ENCODE peak calls at places on chromosome 14, in four cellular contexts. L is GM12878, W is H1, Y is HepG2. X is an unnamed sample.

GRCh38 chr14:35818346-35819115 is 7.6 kb upstream of the BRMS1L start:
- DNase-seq in L (no peak), W (no peak), Y (peak; percentile 86), X (peak; percentile 72)

GRCh38 chr14:26199599-26200370 is 398.0 kb downstream of the NOVA1 start:
- DNase-seq in L (no peak), W (no peak), Y (no peak), X (no peak)

GRCh38 chr14:84963518-84963917 is 566.4 kb upstream of the FLRT2 start:
- DNase-seq in L (no peak), W (no peak), Y (no peak), X (no peak)

GRCh38 chr14:95500201-95500681 is 16.2 kb downstream of the SYNE3 start:
- DNase-seq in L (no peak), W (no peak), Y (peak; percentile 26), X (no peak)

GRCh38 chr14:21068521-21069387 is 1.4 kb upstream of the ARHGEF40 start:
- DNase-seq in L (no peak), W (no peak), Y (peak; percentile 84), X (peak; percentile 57)

GRCh38 chr14:69288001-69288771 is 28.2 kb downstream of the GALNT16 start:
- DNase-seq in L (no peak), W (no peak), Y (peak; percentile 23), X (peak; percentile 59)

GRCh38 chr14:77094672-77095284 is 3.3 kb upstream of the CIPC start:
- DNase-seq in L (no peak), W (peak; percentile 75), Y (peak; percentile 63), X (peak; percentile 43)

GRCh38 chr14:101374373-101375338 is 186.6 kb upstream of the DIO3 start:
- DNase-seq in L (no peak), W (no peak), Y (no peak), X (no peak)

GRCh38 chr14:105220699-105221597 is 27.4 kb upstream of the BTBD6 start:
- DNase-seq in L (no peak), W (no peak), Y (no peak), X (no peak)

GRCh38 chr14:23365353-23366162 is 586 bp upstream of the EFS start:
- DNase-seq in L (no peak), W (no peak), Y (no peak), X (peak; percentile 83)

GRCh38 chr14:105913221-105913620 is 386.8 kb downstream of the TMEM121 start:
- DNase-seq in L (no peak), W (no peak), Y (no peak), X (no peak)

GRCh38 chr14:74673768-74674167 is 39.1 kb downstream of the AREL1 start:
- DNase-seq in L (no peak), W (no peak), Y (no peak), X (no peak)

GRCh38 chr14:98297567-98297966 is 974.4 kb downstream of the BCL11B start:
- DNase-seq in L (no peak), W (no peak), Y (no peak), X (no peak)
- TF ChIP-seq JUND in L (no peak), W (no peak), Y (no peak), X (no peak)

DNA sequence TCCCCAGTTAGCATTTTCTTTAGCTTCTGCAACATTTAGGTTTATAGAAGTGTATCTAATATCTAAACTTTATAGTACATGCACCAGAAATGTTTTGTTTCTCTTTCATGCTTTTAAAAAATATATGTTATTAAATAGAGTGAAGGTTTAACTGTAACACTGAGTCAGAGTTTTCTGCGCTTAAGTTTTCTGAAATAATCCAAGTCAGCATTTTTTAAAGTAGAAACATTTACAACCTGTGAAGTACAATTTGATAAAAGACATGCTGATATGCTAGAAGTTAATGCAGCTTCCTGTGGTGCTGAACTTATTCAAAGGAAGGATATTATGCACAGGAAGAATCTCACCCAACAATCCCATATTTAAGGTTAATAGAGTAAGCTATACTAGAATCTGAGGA is 1096.8 kb downstream of the LRFN5 start:
- DNase-seq in L (no peak), W (no peak), Y (no peak), X (no peak)
- TF ChIP-seq JUND in L (no peak), W (no peak), Y (no peak), X (no peak)

DNA sequence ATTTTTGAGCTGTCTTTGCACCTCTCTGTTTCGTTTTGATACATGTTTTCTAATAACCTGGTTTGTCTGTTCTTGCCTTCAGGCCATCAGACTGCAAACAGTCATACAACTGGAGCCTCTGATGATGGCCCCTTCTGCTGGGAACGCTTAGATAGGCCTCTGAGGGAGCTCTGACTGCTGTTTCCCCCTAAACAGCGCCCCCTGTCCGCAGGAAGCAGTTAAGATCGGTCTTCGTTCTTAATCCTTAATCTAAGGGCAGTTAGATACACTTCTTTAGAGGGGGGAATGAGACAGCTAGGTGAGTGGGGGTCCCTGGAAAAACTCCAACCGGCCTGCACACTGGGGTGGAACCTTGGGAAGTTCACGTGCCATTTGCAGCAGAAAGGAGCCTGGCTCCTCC is 1338.8 kb upstream of the SEL1L start:
- DNase-seq in L (no peak), W (no peak), Y (no peak), X (no peak)
- TF ChIP-seq JUND in L (no peak), W (no peak), Y (no peak), X (no peak)

DNA sequence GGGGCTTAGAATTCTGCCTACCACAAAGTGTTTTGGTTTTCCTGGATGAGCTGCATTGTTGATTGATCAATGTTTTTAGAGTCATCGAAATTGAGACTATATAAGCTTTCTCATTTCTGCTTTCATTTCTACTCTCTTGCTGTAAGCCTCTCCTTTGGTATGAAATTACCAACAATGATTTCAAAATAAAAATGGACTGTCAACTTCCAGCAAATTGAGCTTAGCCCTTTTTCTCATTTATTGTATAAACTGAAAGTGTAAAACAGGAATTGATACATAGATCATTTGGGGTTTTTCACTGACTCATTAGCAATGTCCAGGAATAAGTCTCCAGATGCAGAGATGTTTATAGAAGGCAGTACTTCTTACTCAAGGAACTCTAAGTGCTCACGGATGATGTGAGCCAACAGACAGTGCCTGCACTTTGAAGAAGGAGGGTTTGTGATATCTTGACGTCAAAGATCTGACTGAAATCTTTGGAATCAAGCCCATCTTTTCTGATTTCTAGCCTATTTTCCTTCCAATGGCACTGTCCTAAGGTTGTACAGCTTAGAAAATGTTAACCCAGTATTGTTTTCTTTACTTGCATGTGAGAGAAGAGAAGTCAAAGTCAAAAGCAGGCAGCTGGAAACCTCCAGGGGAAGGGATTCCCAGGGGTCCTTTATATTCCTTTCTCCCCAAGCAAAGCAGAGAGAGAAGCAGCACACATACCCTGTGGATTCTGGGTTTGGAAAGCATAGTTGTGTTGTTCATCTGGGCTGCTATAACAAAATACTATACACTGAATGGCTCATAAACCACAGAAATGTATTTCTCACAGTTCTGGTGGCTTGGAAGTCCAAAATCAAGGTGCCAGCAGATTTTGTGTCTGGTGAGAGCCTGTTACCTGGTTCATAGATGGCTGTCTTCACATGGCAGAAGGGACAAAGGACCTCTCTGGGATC is 19.8 kb upstream of the PCNX1 start:
- DNase-seq in L (peak; percentile 71), W (no peak), Y (no peak), X (no peak)
- TF ChIP-seq JUND in L (no peak), W (no peak), Y (no peak), X (no peak)

DNA sequence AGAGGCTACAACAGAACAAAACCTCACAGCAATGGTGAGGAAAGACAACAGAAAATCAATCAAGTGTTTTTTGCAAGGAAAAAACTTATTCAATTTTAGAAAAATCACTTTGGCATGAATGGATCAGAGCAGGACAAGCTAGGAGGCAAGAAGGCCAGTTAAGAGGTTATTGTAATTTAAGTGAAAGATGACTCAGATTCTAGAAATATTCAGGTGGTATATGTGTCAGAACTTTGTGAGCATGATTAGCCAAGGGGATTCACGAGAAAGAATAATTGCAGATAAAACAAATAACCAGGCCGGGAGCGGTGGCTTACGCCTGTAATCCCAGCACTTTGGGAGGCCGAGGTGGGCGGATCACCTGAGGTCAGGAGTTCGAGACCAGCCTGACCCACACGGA is 12.7 kb downstream of the GCH1 start:
- DNase-seq in L (no peak), W (no peak), Y (no peak), X (no peak)
- TF ChIP-seq JUND in L (no peak), W (no peak), Y (no peak), X (no peak)

X was measured in T47D.